ENCODE peak calls at places on chromosomes 2 and 18, in nine cellular contexts. D is lower lobe of right lung; E is left ventricle myocardium inferior; Z is cardiac muscle cell; Q is neuronal stem cell; I is breast epithelium; Y is PC-9; J is upper lobe of right lung; F is effector memory CD4-positive, alpha-beta T cell. P is an unnamed sample.

GRCh38 chr2:102141915-102142828 is at the start of gene IL1R1:
- DNase-seq in D (peak; percentile 89), E (peak; percentile 85), Z (peak; percentile 88), Q (peak; percentile 56), I (peak; percentile 63), Y (peak; percentile 76), J (peak; percentile 94), F (no peak), P (peak; percentile 89)

GRCh38 chr2:215917953-215918620 is 95.3 kb downstream of the MREG start:
- DNase-seq in D (no peak), E (no peak), Z (peak; percentile 29), Q (no peak), I (no peak), Y (peak; percentile 21), J (no peak), F (no peak), P (no peak)

GRCh38 chr2:45591073-45591472 is 20.0 kb downstream of the SRBD1 start:
- DNase-seq in D (no peak), E (no peak), Z (no peak), Q (no peak), I (no peak), Y (no peak), J (no peak), F (no peak), P (no peak)

GRCh38 chr2:39658371-39658770 is 7.3 kb upstream of the TMEM178A start:
- DNase-seq in D (no peak), E (no peak), Z (no peak), Q (no peak), I (no peak), Y (no peak), J (no peak), F (no peak), P (no peak)

GRCh38 chr18:13302611-13303267 is 84.2 kb downstream of the LDLRAD4 start:
- DNase-seq in D (no peak), E (no peak), Z (no peak), Q (no peak), I (no peak), Y (no peak), J (no peak), F (no peak), P (no peak)

GRCh38 chr2:169010180-169010579 is 20.9 kb downstream of the ABCB11 start:
- DNase-seq in D (no peak), E (no peak), Z (no peak), Q (no peak), I (no peak), Y (no peak), J (no peak), F (no peak), P (no peak)

GRCh38 chr2:240164586-240164985 is 24.1 kb upstream of the OTOS start:
- DNase-seq in D (no peak), E (no peak), Z (no peak), Q (no peak), I (no peak), Y (no peak), J (peak; percentile 34), F (no peak), P (no peak)

GRCh38 chr18:67199993-67200617 is 316.4 kb downstream of the DSEL start:
- DNase-seq in D (no peak), E (no peak), Z (peak; percentile 52), Q (peak; percentile 48), I (no peak), Y (no peak), J (no peak), F (no peak), P (no peak)

GRCh38 chr2:25294573-25295462 is 46.9 kb downstream of the DNMT3A start:
- DNase-seq in D (peak; percentile 91), E (peak; percentile 83), Z (peak; percentile 69), Q (no peak), I (peak; percentile 47), Y (peak; percentile 14), J (peak; percentile 89), F (peak; percentile 66), P (peak; percentile 91)

GRCh38 chr18:45879681-45880655 is 54.5 kb downstream of the SIGLEC15 start:
- DNase-seq in D (peak; percentile 77), E (peak; percentile 60), Z (peak; percentile 78), Q (peak; percentile 59), I (peak; percentile 45), Y (peak; percentile 52), J (peak; percentile 78), F (peak; percentile 32), P (peak; percentile 68)

GRCh38 chr18:23632615-23633014 is 30.1 kb downstream of the ANKRD29 start:
- DNase-seq in D (no peak), E (no peak), Z (no peak), Q (no peak), I (no peak), Y (no peak), J (no peak), F (no peak), P (no peak)

GRCh38 chr2:79253375-79253774 is 93.8 kb upstream of the REG3A start:
- DNase-seq in D (no peak), E (no peak), Z (no peak), Q (no peak), I (no peak), Y (no peak), J (no peak), F (no peak), P (no peak)

GRCh38 chr18:31275722-31276463 is 42.1 kb upstream of the DSG1 start:
- DNase-seq in D (no peak), E (no peak), Z (no peak), Q (no peak), I (peak; percentile 26), Y (peak; percentile 10), J (no peak), F (no peak), P (no peak)

GRCh38 chr2:188422726-188423125 is 131.1 kb downstream of the GULP1 start:
- DNase-seq in D (no peak), E (no peak), Z (peak; percentile 2), Q (no peak), I (no peak), Y (no peak), J (no peak), F (no peak), P (no peak)

GRCh38 chr18:43661570-43661969 is 384.3 kb upstream of the SYT4 start:
- DNase-seq in D (no peak), E (no peak), Z (peak; percentile 35), Q (peak; percentile 3), I (no peak), Y (peak; percentile 9), J (no peak), F (no peak), P (no peak)

GRCh38 chr2:85506768-85507181 is 32.2 kb upstream of the MAT2A start:
- DNase-seq in D (no peak), E (no peak), Z (no peak), Q (no peak), I (no peak), Y (no peak), J (no peak), F (no peak), P (no peak)

GRCh38 chr2:219946021-219946420 is 318.6 kb downstream of the SLC4A3 start:
- DNase-seq in D (no peak), E (no peak), Z (no peak), Q (no peak), I (no peak), Y (no peak), J (no peak), F (no peak), P (no peak)

GRCh38 chr18:3782901-3783300 is 332.9 kb downstream of the TGIF1 start:
- DNase-seq in D (no peak), E (no peak), Z (no peak), Q (no peak), I (no peak), Y (no peak), J (no peak), F (no peak), P (no peak)

GRCh38 chr2:36330456-36331395 is 24.9 kb upstream of the CRIM1 start:
- DNase-seq in D (no peak), E (no peak), Z (no peak), Q (no peak), I (no peak), Y (no peak), J (no peak), F (no peak), P (no peak)
- H3K27ac ChIP-seq in D (no peak overlapping the region), E (no peak overlapping the region), Z (no peak overlapping the region), Q (no peak overlapping the region), I (no peak overlapping the region), Y (peak overlapping the region; percentile 61), J (no peak overlapping the region), F (no peak overlapping the region), P (no peak overlapping the region)

GRCh38 chr2:238851026-238851425 is 3.1 kb downstream of the TWIST2 start:
- DNase-seq in D (no peak), E (no peak), Z (no peak), Q (no peak), I (no peak), Y (no peak), J (no peak), F (no peak), P (no peak)
- H3K27me3 ChIP-seq in D (peaks cover 57% of the 10 kb centered on the region), E (peaks cover 98% of the 10 kb centered on the region), Z (no peaks in the 10 kb centered on the region), Q (peaks cover 53% of the 10 kb centered on the region), I (no peaks in the 10 kb centered on the region), Y (peaks cover 46% of the 10 kb centered on the region), J (peaks cover 44% of the 10 kb centered on the region), F (peaks cover 4% of the 10 kb centered on the region), P (peaks cover 25% of the 10 kb centered on the region)

DNA sequence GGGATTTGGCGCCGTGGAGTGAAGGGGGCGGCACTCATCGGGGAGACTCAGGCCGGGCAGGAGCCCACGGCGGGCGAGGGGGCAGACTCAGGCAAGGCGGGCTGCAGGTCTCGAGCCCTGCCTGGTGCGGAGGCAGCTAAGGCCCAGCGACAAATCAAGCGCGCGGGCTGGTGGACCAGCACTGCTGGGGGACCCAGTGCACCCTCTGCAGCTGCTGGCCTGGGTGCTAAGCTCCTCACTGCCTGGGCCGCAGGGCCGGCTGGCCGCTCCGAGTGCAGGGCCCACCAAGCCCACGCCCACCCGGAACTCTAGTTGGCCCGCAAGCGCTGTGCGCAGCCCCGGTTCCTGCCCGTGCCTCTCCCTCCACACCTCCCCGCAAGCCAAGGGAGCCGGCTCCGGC is 26.2 kb upstream of the SPP2 start:
- DNase-seq in D (no peak), E (no peak), Z (no peak), Q (no peak), I (no peak), Y (no peak), J (no peak), F (no peak), P (no peak)
- H3K27ac ChIP-seq in D (no peak overlapping the region), E (no peak overlapping the region), Z (no peak overlapping the region), Q (no peak overlapping the region), I (no peak overlapping the region), Y (no peak overlapping the region), J (no peak overlapping the region), F (no peak overlapping the region), P (no peak overlapping the region)

DNA sequence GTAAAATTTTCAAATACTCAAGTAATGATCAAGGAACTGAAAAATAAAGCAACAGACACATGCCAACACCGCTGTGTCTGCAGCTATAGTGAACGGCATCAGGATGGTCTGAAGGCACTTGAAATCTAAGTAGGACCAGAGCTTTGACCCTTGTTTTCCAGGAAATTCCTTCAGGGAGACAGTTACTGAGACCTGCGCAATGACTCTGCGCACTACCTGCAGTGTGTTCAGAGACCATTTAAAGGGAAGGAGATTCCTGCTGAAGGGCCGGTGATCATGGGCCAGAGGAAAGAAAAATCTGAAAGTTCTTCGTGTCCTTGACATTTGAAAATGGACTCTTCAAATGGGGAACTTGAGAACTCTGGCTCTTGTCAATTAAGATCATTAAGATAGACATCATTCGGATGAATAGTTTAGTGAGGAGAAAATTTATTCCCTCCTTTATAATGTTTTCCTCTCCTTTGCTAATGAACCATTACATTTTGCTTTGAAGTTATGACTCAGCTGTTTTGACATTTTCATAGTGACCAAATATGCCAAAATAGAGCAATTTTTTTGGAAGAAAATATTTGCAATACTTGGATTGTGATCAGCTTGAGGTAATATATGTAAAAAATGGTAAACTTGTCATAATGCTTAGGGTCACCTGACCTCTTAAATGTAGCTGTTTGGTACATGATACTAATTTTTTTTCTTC is 329.2 kb downstream of the ARHGAP15 start:
- DNase-seq in D (no peak), E (no peak), Z (no peak), Q (no peak), I (no peak), Y (no peak), J (no peak), F (no peak), P (no peak)
- H3K27me3 ChIP-seq in D (no peaks in the 10 kb centered on the region), E (no peaks in the 10 kb centered on the region), Z (no peaks in the 10 kb centered on the region), Q (no peaks in the 10 kb centered on the region), I (no peaks in the 10 kb centered on the region), Y (no peaks in the 10 kb centered on the region), J (no peaks in the 10 kb centered on the region), F (no peaks in the 10 kb centered on the region), P (no peaks in the 10 kb centered on the region)